ENCODE peak calls at places on chromosomes 6 and 20, in seven cellular contexts. One of them, this sample, is unnamed.

GRCh38 chr20:6629564-6629963 is 137.9 kb upstream of the BMP2 start:
- DNase-seq in A549: no peak
- DNase-seq in H54: no peak
- DNase-seq in tibial nerve: no peak
- DNase-seq in NB4: no peak
- DNase-seq in suprapubic skin: no peak
- DNase-seq in ovary: no peak
- DNase-seq in this sample: no peak

GRCh38 chr6:119306396-119306968 is 43.1 kb downstream of the MAN1A1 start:
- DNase-seq in NB4: no peak
- DNase-seq in ovary: no peak
- DNase-seq in tibial nerve: no peak
- DNase-seq in suprapubic skin: no peak
- DNase-seq in A549: no peak
- DNase-seq in H54: no peak
- DNase-seq in this sample: no peak

GRCh38 chr20:2746636-2747265 is 53.7 kb downstream of the CPXM1 start:
- DNase-seq in suprapubic skin: no peak
- DNase-seq in H54: no peak
- DNase-seq in A549: no peak
- DNase-seq in tibial nerve: no peak
- DNase-seq in NB4: peak
- DNase-seq in ovary: no peak
- DNase-seq in this sample: no peak

GRCh38 chr20:34600892-34601653 is 42.6 kb downstream of the MAP1LC3A start:
- DNase-seq in H54: no peak
- DNase-seq in ovary: no peak
- DNase-seq in suprapubic skin: no peak
- DNase-seq in tibial nerve: no peak
- DNase-seq in NB4: no peak
- DNase-seq in A549: no peak
- DNase-seq in this sample: no peak

GRCh38 chr6:113082691-113083090 is 735.6 kb downstream of the RFPL4B start:
- DNase-seq in A549: no peak
- DNase-seq in suprapubic skin: no peak
- DNase-seq in ovary: no peak
- DNase-seq in H54: no peak
- DNase-seq in tibial nerve: no peak
- DNase-seq in NB4: no peak
- DNase-seq in this sample: no peak

GRCh38 chr20:36314734-36315544 is 8.8 kb downstream of the DLGAP4 start:
- DNase-seq in NB4: peak
- DNase-seq in suprapubic skin: peak
- DNase-seq in A549: peak
- DNase-seq in ovary: no peak
- DNase-seq in H54: no peak
- DNase-seq in tibial nerve: no peak
- DNase-seq in this sample: no peak

GRCh38 chr6:36851149-36851614 is 11.9 kb upstream of the CPNE5 start:
- DNase-seq in NB4: peak
- DNase-seq in A549: peak
- DNase-seq in H54: peak
- DNase-seq in tibial nerve: no peak
- DNase-seq in ovary: no peak
- DNase-seq in suprapubic skin: peak
- DNase-seq in this sample: no peak

GRCh38 chr20:31713312-31714049 is 9.2 kb downstream of the BCL2L1 start:
- DNase-seq in NB4: no peak
- DNase-seq in suprapubic skin: peak
- DNase-seq in A549: peak
- DNase-seq in tibial nerve: peak
- DNase-seq in H54: peak
- DNase-seq in ovary: peak
- DNase-seq in this sample: no peak

GRCh38 chr20:14963262-14963663 is 625.9 kb upstream of the FLRT3 start:
- DNase-seq in tibial nerve: no peak
- DNase-seq in H54: no peak
- DNase-seq in A549: peak
- DNase-seq in suprapubic skin: no peak
- DNase-seq in NB4: no peak
- DNase-seq in ovary: no peak
- DNase-seq in this sample: no peak

GRCh38 chr6:127069659-127070279 is 48.7 kb upstream of the RSPO3 start:
- DNase-seq in ovary: no peak
- DNase-seq in suprapubic skin: no peak
- DNase-seq in tibial nerve: no peak
- DNase-seq in A549: peak
- DNase-seq in H54: no peak
- DNase-seq in NB4: peak
- DNase-seq in this sample: no peak

GRCh38 chr6:35850209-35850608 is 45.1 kb downstream of the LHFPL5 start:
- DNase-seq in suprapubic skin: no peak
- DNase-seq in NB4: no peak
- DNase-seq in A549: no peak
- DNase-seq in ovary: no peak
- DNase-seq in tibial nerve: no peak
- DNase-seq in H54: no peak
- DNase-seq in this sample: no peak

GRCh38 chr6:45608252-45608911 is 230.6 kb upstream of the SUPT3H start:
- DNase-seq in suprapubic skin: no peak
- DNase-seq in A549: no peak
- DNase-seq in ovary: no peak
- DNase-seq in tibial nerve: no peak
- DNase-seq in NB4: peak
- DNase-seq in H54: no peak
- DNase-seq in this sample: no peak

GRCh38 chr20:57445298-57445697 is 54.1 kb downstream of the RBM38 start:
- DNase-seq in H54: no peak
- DNase-seq in tibial nerve: no peak
- DNase-seq in A549: no peak
- DNase-seq in NB4: no peak
- DNase-seq in ovary: peak
- DNase-seq in suprapubic skin: no peak
- DNase-seq in this sample: no peak

GRCh38 chr20:5316188-5317158 is at the start of gene PROKR2:
- DNase-seq in A549: no peak
- DNase-seq in NB4: no peak
- DNase-seq in H54: no peak
- DNase-seq in tibial nerve: no peak
- DNase-seq in ovary: no peak
- DNase-seq in suprapubic skin: no peak
- DNase-seq in this sample: no peak

GRCh38 chr20:16810216-16810615 is 62.1 kb downstream of the OTOR start:
- DNase-seq in ovary: no peak
- DNase-seq in A549: no peak
- DNase-seq in NB4: no peak
- DNase-seq in tibial nerve: no peak
- DNase-seq in H54: no peak
- DNase-seq in suprapubic skin: no peak
- DNase-seq in this sample: no peak

GRCh38 chr20:43508106-43508505 is 609 bp downstream of the L3MBTL1 start:
- DNase-seq in ovary: no peak
- DNase-seq in H54: no peak
- DNase-seq in NB4: no peak
- DNase-seq in tibial nerve: no peak
- DNase-seq in A549: no peak
- DNase-seq in suprapubic skin: no peak
- DNase-seq in this sample: no peak

GRCh38 chr6:45305546-45305945 is 22.6 kb upstream of the RUNX2 start:
- DNase-seq in NB4: no peak
- DNase-seq in tibial nerve: no peak
- DNase-seq in A549: no peak
- DNase-seq in H54: no peak
- DNase-seq in ovary: no peak
- DNase-seq in suprapubic skin: no peak
- DNase-seq in this sample: no peak

GRCh38 chr6:137832110-137832509 is 34.9 kb upstream of the TNFAIP3 start:
- DNase-seq in tibial nerve: no peak
- DNase-seq in H54: peak
- DNase-seq in suprapubic skin: no peak
- DNase-seq in ovary: no peak
- DNase-seq in A549: peak
- DNase-seq in NB4: peak
- DNase-seq in this sample: no peak

GRCh38 chr6:151616600-151616999 is 122.8 kb downstream of the CCDC170 start:
- DNase-seq in ovary: no peak
- DNase-seq in NB4: no peak
- DNase-seq in H54: no peak
- DNase-seq in A549: no peak
- DNase-seq in tibial nerve: no peak
- DNase-seq in suprapubic skin: no peak
- DNase-seq in this sample: no peak

GRCh38 chr6:139742671-139743070 is 368.2 kb upstream of the CITED2 start:
- DNase-seq in H54: no peak
- DNase-seq in ovary: no peak
- DNase-seq in A549: no peak
- DNase-seq in NB4: peak
- DNase-seq in suprapubic skin: no peak
- DNase-seq in tibial nerve: no peak
- DNase-seq in this sample: no peak

GRCh38 chr6:29665942-29666825 is 9.3 kb downstream of the MOG start:
- DNase-seq in A549: no peak
- DNase-seq in NB4: no peak
- DNase-seq in tibial nerve: no peak
- DNase-seq in ovary: no peak
- DNase-seq in H54: no peak
- DNase-seq in suprapubic skin: no peak
- DNase-seq in this sample: no peak

GRCh38 chr6:21321076-21321475 is 272.5 kb upstream of the SOX4 start:
- DNase-seq in suprapubic skin: no peak
- DNase-seq in tibial nerve: no peak
- DNase-seq in NB4: no peak
- DNase-seq in A549: no peak
- DNase-seq in H54: no peak
- DNase-seq in ovary: no peak
- DNase-seq in this sample: no peak

GRCh38 chr6:167699141-167700036 is 127.3 kb upstream of the AFDN start:
- DNase-seq in suprapubic skin: no peak
- DNase-seq in A549: no peak
- DNase-seq in NB4: peak
- DNase-seq in ovary: peak
- DNase-seq in H54: peak
- DNase-seq in tibial nerve: no peak
- DNase-seq in this sample: peak

DNA sequence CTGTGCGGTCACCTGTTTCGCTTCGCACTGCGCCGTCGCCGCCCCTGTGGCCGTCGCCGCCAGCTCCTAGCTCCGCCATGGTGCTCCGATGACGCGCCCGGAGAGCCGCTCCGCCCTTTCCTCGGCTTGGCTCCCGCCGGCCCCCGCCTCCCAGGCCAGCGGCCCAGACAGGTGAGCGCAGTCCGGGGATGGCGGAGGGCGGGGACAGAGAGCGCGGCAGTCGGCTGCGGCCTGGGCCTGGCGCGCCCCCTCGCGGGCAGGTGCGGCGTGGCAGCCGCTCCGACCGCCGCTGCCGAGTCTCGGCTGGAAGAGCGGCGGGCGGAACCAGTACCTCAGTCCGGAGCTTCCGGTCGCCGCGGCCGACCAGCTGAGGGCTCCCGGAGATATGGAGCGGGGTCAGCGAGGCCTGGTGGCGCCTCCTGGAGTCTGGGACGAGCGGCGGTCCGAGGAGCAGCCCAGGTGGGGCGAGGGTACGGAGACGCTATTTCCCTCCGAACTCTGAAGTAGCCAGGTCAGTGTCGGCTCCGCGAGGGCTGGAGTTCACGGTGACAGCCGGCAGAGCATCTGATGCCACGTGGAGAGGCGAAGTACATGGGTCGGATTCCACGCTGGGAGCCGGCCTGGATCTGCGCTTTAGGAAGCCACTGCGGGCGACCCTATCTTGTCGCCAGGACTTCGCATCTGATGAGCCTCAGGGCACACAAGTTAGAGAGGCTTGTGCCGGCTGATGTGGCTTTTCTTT is at the start of gene MAP7:
- DNase-seq in A549: peak
- DNase-seq in ovary: peak
- DNase-seq in tibial nerve: no peak
- DNase-seq in suprapubic skin: peak
- DNase-seq in H54: no peak
- DNase-seq in NB4: peak
- DNase-seq in this sample: peak
- TF ChIP-seq POLR2A in A549: peak
- TF ChIP-seq POLR2A in ovary: no peak
- TF ChIP-seq POLR2A in tibial nerve: no peak
- TF ChIP-seq POLR2A in suprapubic skin: no peak
- TF ChIP-seq POLR2A in H54: no peak
- TF ChIP-seq POLR2A in NB4: no peak
- TF ChIP-seq POLR2A in this sample: no peak

GRCh38 chr6:4351506-4351852 is 216.1 kb upstream of the ECI2 start:
- DNase-seq in NB4: no peak
- DNase-seq in ovary: no peak
- DNase-seq in H54: no peak
- DNase-seq in suprapubic skin: no peak
- DNase-seq in tibial nerve: no peak
- DNase-seq in A549: no peak
- DNase-seq in this sample: no peak
- TF ChIP-seq POLR2A in NB4: no peak
- TF ChIP-seq POLR2A in ovary: no peak
- TF ChIP-seq POLR2A in H54: no peak
- TF ChIP-seq POLR2A in suprapubic skin: no peak
- TF ChIP-seq POLR2A in tibial nerve: no peak
- TF ChIP-seq POLR2A in A549: no peak
- TF ChIP-seq POLR2A in this sample: no peak

DNA sequence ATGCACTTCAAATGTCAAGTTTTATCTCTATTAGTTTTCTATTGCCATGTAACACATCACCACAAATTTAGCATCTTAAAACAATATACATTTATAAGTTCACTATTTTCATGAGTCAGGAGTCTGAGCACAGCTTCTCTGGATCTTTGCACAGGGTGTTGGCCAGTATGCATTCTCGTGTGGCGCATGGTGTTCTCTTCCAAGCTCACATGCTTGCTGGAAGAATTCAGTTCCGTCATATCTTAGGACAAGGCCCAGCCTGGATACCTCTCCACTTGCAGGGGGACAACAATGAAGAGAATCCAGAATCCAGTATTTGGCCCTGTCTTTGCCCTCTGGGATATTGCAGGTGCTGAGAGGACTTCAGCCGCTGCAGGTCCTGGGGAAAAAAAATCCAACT is 51.0 kb upstream of the ECI2 start:
- DNase-seq in tibial nerve: no peak
- DNase-seq in NB4: no peak
- DNase-seq in suprapubic skin: no peak
- DNase-seq in ovary: no peak
- DNase-seq in A549: no peak
- DNase-seq in H54: no peak
- DNase-seq in this sample: no peak
- TF ChIP-seq POLR2A in tibial nerve: no peak
- TF ChIP-seq POLR2A in NB4: no peak
- TF ChIP-seq POLR2A in suprapubic skin: no peak
- TF ChIP-seq POLR2A in ovary: no peak
- TF ChIP-seq POLR2A in A549: no peak
- TF ChIP-seq POLR2A in H54: no peak
- TF ChIP-seq POLR2A in this sample: no peak

DNA sequence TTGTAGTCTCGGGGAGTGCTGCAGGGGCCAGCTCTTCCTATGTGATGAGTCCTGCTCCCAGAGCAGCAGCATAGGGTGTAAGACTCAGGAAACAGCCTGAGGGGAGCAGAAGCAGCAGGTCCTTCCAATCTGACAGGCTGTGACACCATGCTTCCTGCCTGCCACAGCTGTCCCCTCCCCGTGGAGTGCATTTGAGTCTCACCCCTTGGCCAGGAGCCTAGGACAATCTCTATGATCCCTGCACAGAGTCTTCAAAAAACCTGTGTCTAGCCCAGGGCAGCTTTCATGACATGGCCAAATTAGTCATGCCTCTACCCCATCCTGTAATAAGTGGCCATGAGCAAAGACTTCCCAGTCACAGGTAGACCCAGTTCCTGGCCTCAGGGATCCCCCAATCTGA is 23.1 kb upstream of the LRFN2 start:
- DNase-seq in NB4: no peak
- DNase-seq in A549: no peak
- DNase-seq in ovary: no peak
- DNase-seq in H54: no peak
- DNase-seq in tibial nerve: no peak
- DNase-seq in suprapubic skin: no peak
- DNase-seq in this sample: no peak
- TF ChIP-seq POLR2A in NB4: no peak
- TF ChIP-seq POLR2A in A549: no peak
- TF ChIP-seq POLR2A in ovary: no peak
- TF ChIP-seq POLR2A in H54: no peak
- TF ChIP-seq POLR2A in tibial nerve: no peak
- TF ChIP-seq POLR2A in suprapubic skin: no peak
- TF ChIP-seq POLR2A in this sample: no peak